ENCODE peak calls at places on chromosomes 6 and 20, in eight cellular contexts. P, R, W, X, Y, O, A and C are unnamed samples.

GRCh38 chr6:106512048-106512957 is 117.0 kb downstream of the RTN4IP1 start:
- DNase-seq in P (peak), R (no peak), W (peak), X (peak), Y (no peak), O (peak), A (peak), C (no peak)

GRCh38 chr6:3041606-3042005 is 26.7 kb upstream of the RIPK1 start:
- DNase-seq in P (no peak), R (no peak), W (no peak), X (no peak), Y (no peak), O (no peak), A (no peak), C (no peak)

GRCh38 chr20:32493356-32493755 is 91.8 kb downstream of the NOL4L start:
- DNase-seq in P (no peak), R (no peak), W (no peak), X (no peak), Y (no peak), O (no peak), A (no peak), C (no peak)

GRCh38 chr6:32290886-32291450 is 67.1 kb upstream of the NOTCH4 start:
- DNase-seq in P (no peak), R (no peak), W (no peak), X (no peak), Y (no peak), O (no peak), A (no peak), C (no peak)

GRCh38 chr6:100549406-100550167 is 84.9 kb upstream of the SIM1 start:
- DNase-seq in P (no peak), R (no peak), W (no peak), X (no peak), Y (no peak), O (no peak), A (no peak), C (no peak)

GRCh38 chr20:20225325-20225724 is 142.6 kb upstream of the INSM1 start:
- DNase-seq in P (no peak), R (no peak), W (no peak), X (no peak), Y (peak), O (no peak), A (no peak), C (no peak)

GRCh38 chr6:104862456-104862855 is 2.7 kb upstream of the HACE1 start:
- DNase-seq in P (no peak), R (no peak), W (no peak), X (no peak), Y (no peak), O (no peak), A (no peak), C (no peak)

GRCh38 chr6:136586295-136586694 is 36.1 kb upstream of the MAP7 start:
- DNase-seq in P (no peak), R (no peak), W (no peak), X (no peak), Y (no peak), O (no peak), A (no peak), C (no peak)

GRCh38 chr6:16883414-16883813 is 122.2 kb upstream of the ATXN1 start:
- DNase-seq in P (no peak), R (no peak), W (no peak), X (no peak), Y (no peak), O (no peak), A (no peak), C (no peak)

GRCh38 chr6:903746-904145 is 210.8 kb upstream of the EXOC2 start:
- DNase-seq in P (no peak), R (no peak), W (no peak), X (no peak), Y (no peak), O (no peak), A (no peak), C (no peak)

GRCh38 chr6:35601331-35602132 is 87.2 kb downstream of the FKBP5 start:
- DNase-seq in P (no peak), R (peak), W (no peak), X (no peak), Y (no peak), O (peak), A (peak), C (peak)

GRCh38 chr20:32158351-32158750 is 48.8 kb downstream of the TM9SF4 start:
- DNase-seq in P (no peak), R (no peak), W (no peak), X (no peak), Y (no peak), O (no peak), A (no peak), C (no peak)

GRCh38 chr6:158686311-158686710 is 36.5 kb downstream of the SYTL3 start:
- DNase-seq in P (no peak), R (no peak), W (no peak), X (no peak), Y (no peak), O (no peak), A (no peak), C (no peak)

GRCh38 chr20:25538838-25539665 is 46.3 kb downstream of the NINL start:
- DNase-seq in P (no peak), R (no peak), W (no peak), X (no peak), Y (no peak), O (no peak), A (peak), C (no peak)

GRCh38 chr20:52150440-52151258 is 40.9 kb downstream of the ZFP64 start:
- DNase-seq in P (no peak), R (no peak), W (no peak), X (no peak), Y (peak), O (no peak), A (peak), C (peak)

GRCh38 chr20:32336918-32337347 is 21.2 kb upstream of the ASXL1 start:
- DNase-seq in P (no peak), R (no peak), W (no peak), X (no peak), Y (no peak), O (no peak), A (no peak), C (peak)

GRCh38 chr20:29873946-29874345 is 1383.5 kb upstream of the DEFB115 start:
- DNase-seq in P (no peak), R (peak), W (peak), X (peak), Y (peak), O (peak), A (no peak), C (no peak)

GRCh38 chr6:19691465-19692167 is 145.6 kb upstream of the ID4 start:
- DNase-seq in P (no peak), R (peak), W (no peak), X (peak), Y (no peak), O (no peak), A (no peak), C (no peak)

GRCh38 chr6:6771964-6772363 is 183.4 kb downstream of the LY86 start:
- DNase-seq in P (no peak), R (no peak), W (no peak), X (no peak), Y (no peak), O (no peak), A (no peak), C (no peak)